ENCODE peak calls at places on chromosomes 13 and 19, in ten cellular contexts. B is GM12891; F is stimulated activated CD4-positive, alpha-beta T cell treated with anti-CD3 and anti-CD28 coated beads, Interleukin-2, amount 100 ng/mL, for 24 hours; L is CD4-positive, CD25-positive, alpha-beta regulatory T cell; Y is GM20000; S is HS-5; V is BJ; H is NCI-H1092 treated with DMSO at 0.1 percent for 48 hours; G is foreskin fibroblast; C is SK-MEL-5. Q is an unnamed sample.
A peak's percentile ranks its signal among the peaks of the same experiment; 100 is the strongest.

GRCh38 chr13:88648598-88649373 is 977.6 kb downstream of the SLITRK5 start:
- DNase-seq in B (no peak), F (no peak), L (no peak), Y (no peak), S (no peak), V (no peak), H (no peak), G (no peak), C (peak; percentile 8), Q (no peak)

GRCh38 chr13:47291116-47291656 is 394.3 kb upstream of the HTR2A start:
- DNase-seq in B (no peak), F (no peak), L (no peak), Y (no peak), S (no peak), V (no peak), H (no peak), G (no peak), C (no peak), Q (no peak)

GRCh38 chr13:34011552-34012085 is 193.7 kb downstream of the RFC3 start:
- DNase-seq in B (no peak), F (no peak), L (no peak), Y (no peak), S (no peak), V (no peak), H (peak; percentile 91), G (no peak), C (no peak), Q (no peak)

GRCh38 chr19:1747285-1748114 is 5.8 kb upstream of the ONECUT3 start:
- DNase-seq in B (no peak), F (no peak), L (no peak), Y (peak; percentile 76), S (peak; percentile 53), V (peak; percentile 19), H (no peak), G (peak; percentile 63), C (no peak), Q (peak; percentile 36)

GRCh38 chr13:84609716-84610115 is 727.4 kb upstream of the SLITRK1 start:
- DNase-seq in B (no peak), F (no peak), L (no peak), Y (no peak), S (peak; percentile 35), V (no peak), H (no peak), G (peak; percentile 18), C (no peak), Q (peak; percentile 46)

GRCh38 chr13:27352698-27353097 is 71.7 kb upstream of the GTF3A start:
- DNase-seq in B (no peak), F (no peak), L (no peak), Y (no peak), S (no peak), V (no peak), H (no peak), G (no peak), C (no peak), Q (no peak)

GRCh38 chr13:34883381-34883780 is 58.7 kb upstream of the NBEA start:
- DNase-seq in B (no peak), F (no peak), L (no peak), Y (no peak), S (no peak), V (no peak), H (no peak), G (no peak), C (no peak), Q (no peak)

GRCh38 chr13:102974574-102975195 is 91.5 kb downstream of the SLC10A2 start:
- DNase-seq in B (no peak), F (no peak), L (no peak), Y (no peak), S (no peak), V (no peak), H (no peak), G (no peak), C (no peak), Q (no peak)

GRCh38 chr13:80840313-80840976 is 499.5 kb upstream of the SPRY2 start:
- DNase-seq in B (no peak), F (no peak), L (no peak), Y (no peak), S (peak; percentile 63), V (no peak), H (peak; percentile 10), G (peak; percentile 93), C (no peak), Q (no peak)

GRCh38 chr13:48210178-48210577 is 22.8 kb upstream of the ITM2B start:
- DNase-seq in B (no peak), F (no peak), L (no peak), Y (no peak), S (no peak), V (peak; percentile 49), H (no peak), G (peak; percentile 62), C (no peak), Q (peak; percentile 58)

GRCh38 chr19:51729781-51730180 is 6.0 kb upstream of the HAS1 start:
- DNase-seq in B (no peak), F (no peak), L (no peak), Y (no peak), S (no peak), V (no peak), H (no peak), G (no peak), C (no peak), Q (no peak)

GRCh38 chr19:6723108-6723618 is 2.7 kb upstream of the C3 start:
- DNase-seq in B (no peak), F (no peak), L (no peak), Y (no peak), S (no peak), V (no peak), H (no peak), G (no peak), C (peak; percentile 49), Q (no peak)

GRCh38 chr13:108408670-108409069 is 139.2 kb downstream of the TNFSF13B start:
- DNase-seq in B (no peak), F (peak; percentile 5), L (no peak), Y (no peak), S (no peak), V (no peak), H (no peak), G (no peak), C (no peak), Q (no peak)

GRCh38 chr19:41927810-41928192 is 448 bp downstream of the ERFL start:
- DNase-seq in B (no peak), F (no peak), L (peak; percentile 38), Y (no peak), S (no peak), V (no peak), H (no peak), G (no peak), C (no peak), Q (no peak)

GRCh38 chr19:34994643-34995471 is 5.3 kb upstream of the GRAMD1A start:
- DNase-seq in B (no peak), F (no peak), L (no peak), Y (peak; percentile 6), S (no peak), V (no peak), H (no peak), G (no peak), C (no peak), Q (no peak)